ENCODE peak calls at places on chromosomes 5 and 9, in five cellular contexts. One of them, this sample, is unnamed.

GRCh38 chr9:111298831-111299603 is 31.0 kb downstream of the OR2K2 start:
- DNase-seq in cardiac fibroblast: peak; percentile 83
- DNase-seq in fibroblast of mammary gland: peak; percentile 86
- DNase-seq in NCI-H1092: peak; percentile 6
- DNase-seq in NCI-H510A: no peak
- DNase-seq in this sample: peak; percentile 47

GRCh38 chr5:180006116-180006515 is 65.4 kb downstream of the RNF130 start:
- DNase-seq in cardiac fibroblast: peak; percentile 16
- DNase-seq in fibroblast of mammary gland: no peak
- DNase-seq in NCI-H1092: no peak
- DNase-seq in NCI-H510A: no peak
- DNase-seq in this sample: no peak

GRCh38 chr5:173486355-173486754 is 130.1 kb downstream of the BOD1 start:
- DNase-seq in cardiac fibroblast: no peak
- DNase-seq in fibroblast of mammary gland: no peak
- DNase-seq in NCI-H1092: no peak
- DNase-seq in NCI-H510A: no peak
- DNase-seq in this sample: no peak

GRCh38 chr9:81150016-81150625 is 539.2 kb downstream of the TLE1 start:
- DNase-seq in cardiac fibroblast: no peak
- DNase-seq in fibroblast of mammary gland: no peak
- DNase-seq in NCI-H1092: peak; percentile 74
- DNase-seq in NCI-H510A: peak; percentile 16
- DNase-seq in this sample: peak; percentile 5

GRCh38 chr9:114186091-114186792 is 30.9 kb downstream of the COL27A1 start:
- DNase-seq in cardiac fibroblast: no peak
- DNase-seq in fibroblast of mammary gland: no peak
- DNase-seq in NCI-H1092: no peak
- DNase-seq in NCI-H510A: no peak
- DNase-seq in this sample: no peak

GRCh38 chr9:104984994-104985393 is 57.0 kb upstream of the ABCA1 start:
- DNase-seq in cardiac fibroblast: no peak
- DNase-seq in fibroblast of mammary gland: no peak
- DNase-seq in NCI-H1092: no peak
- DNase-seq in NCI-H510A: no peak
- DNase-seq in this sample: no peak

GRCh38 chr9:133115604-133116345 is 5.3 kb downstream of the RALGDS start:
- DNase-seq in cardiac fibroblast: no peak
- DNase-seq in fibroblast of mammary gland: peak; percentile 61
- DNase-seq in NCI-H1092: no peak
- DNase-seq in NCI-H510A: no peak
- DNase-seq in this sample: no peak

GRCh38 chr5:139016186-139016585 is 141.1 kb upstream of the LRRTM2 start:
- DNase-seq in cardiac fibroblast: no peak
- DNase-seq in fibroblast of mammary gland: no peak
- DNase-seq in NCI-H1092: no peak
- DNase-seq in NCI-H510A: no peak
- DNase-seq in this sample: no peak

GRCh38 chr9:138097501-138097991 is 220.0 kb downstream of the CACNA1B start:
- DNase-seq in cardiac fibroblast: no peak
- DNase-seq in fibroblast of mammary gland: no peak
- DNase-seq in NCI-H1092: no peak
- DNase-seq in NCI-H510A: no peak
- DNase-seq in this sample: no peak

GRCh38 chr9:32117291-32117690 is 267.2 kb upstream of the ACO1 start:
- DNase-seq in cardiac fibroblast: no peak
- DNase-seq in fibroblast of mammary gland: no peak
- DNase-seq in NCI-H1092: no peak
- DNase-seq in NCI-H510A: no peak
- DNase-seq in this sample: no peak

GRCh38 chr5:134846641-134846960 is 833 bp downstream of the C5orf24 start:
- DNase-seq in cardiac fibroblast: peak; percentile 19
- DNase-seq in fibroblast of mammary gland: peak; percentile 21
- DNase-seq in NCI-H1092: no peak
- DNase-seq in NCI-H510A: no peak
- DNase-seq in this sample: no peak

GRCh38 chr5:67010684-67011409 is 185.8 kb downstream of the CD180 start:
- DNase-seq in cardiac fibroblast: peak; percentile 51
- DNase-seq in fibroblast of mammary gland: peak; percentile 95
- DNase-seq in NCI-H1092: no peak
- DNase-seq in NCI-H510A: no peak
- DNase-seq in this sample: no peak

GRCh38 chr9:129178983-129179382 is 922 bp upstream of the IER5L start:
- DNase-seq in cardiac fibroblast: no peak
- DNase-seq in fibroblast of mammary gland: no peak
- DNase-seq in NCI-H1092: no peak
- DNase-seq in NCI-H510A: peak; percentile 75
- DNase-seq in this sample: no peak

GRCh38 chr5:179322071-179323025 is 22.9 kb downstream of the ADAMTS2 start:
- DNase-seq in cardiac fibroblast: no peak
- DNase-seq in fibroblast of mammary gland: no peak
- DNase-seq in NCI-H1092: no peak
- DNase-seq in NCI-H510A: no peak
- DNase-seq in this sample: no peak

GRCh38 chr5:178433273-178433775 is 156.9 kb downstream of the COL23A1 start:
- DNase-seq in cardiac fibroblast: no peak
- DNase-seq in fibroblast of mammary gland: no peak
- DNase-seq in NCI-H1092: no peak
- DNase-seq in NCI-H510A: no peak
- DNase-seq in this sample: no peak

GRCh38 chr9:69265891-69266290 is 59.1 kb upstream of the ENTREP1 start:
- DNase-seq in cardiac fibroblast: peak; percentile 15
- DNase-seq in fibroblast of mammary gland: peak; percentile 18
- DNase-seq in NCI-H1092: no peak
- DNase-seq in NCI-H510A: no peak
- DNase-seq in this sample: no peak

GRCh38 chr5:35135239-35135700 is 87.5 kb upstream of the AGXT2 start:
- DNase-seq in cardiac fibroblast: no peak
- DNase-seq in fibroblast of mammary gland: no peak
- DNase-seq in NCI-H1092: no peak
- DNase-seq in NCI-H510A: no peak
- DNase-seq in this sample: no peak

GRCh38 chr9:2916382-2916985 is 72.6 kb upstream of the PUM3 start:
- DNase-seq in cardiac fibroblast: no peak
- DNase-seq in fibroblast of mammary gland: no peak
- DNase-seq in NCI-H1092: no peak
- DNase-seq in NCI-H510A: no peak
- DNase-seq in this sample: no peak

GRCh38 chr5:148290271-148291195 is 21.7 kb upstream of the SPINK7 start:
- DNase-seq in cardiac fibroblast: peak; percentile 39
- DNase-seq in fibroblast of mammary gland: peak; percentile 13
- DNase-seq in NCI-H1092: no peak
- DNase-seq in NCI-H510A: no peak
- DNase-seq in this sample: peak; percentile 6

GRCh38 chr9:99827244-99827643 is 5.6 kb downstream of the NR4A3 start:
- DNase-seq in cardiac fibroblast: no peak
- DNase-seq in fibroblast of mammary gland: no peak
- DNase-seq in NCI-H1092: no peak
- DNase-seq in NCI-H510A: no peak
- DNase-seq in this sample: no peak

GRCh38 chr9:3856592-3856991 is 330.8 kb upstream of the RFX3 start:
- DNase-seq in cardiac fibroblast: peak; percentile 44
- DNase-seq in fibroblast of mammary gland: peak; percentile 53
- DNase-seq in NCI-H1092: no peak
- DNase-seq in NCI-H510A: no peak
- DNase-seq in this sample: no peak

GRCh38 chr5:55063899-55064298 is 38.5 kb upstream of the GZMA start:
- DNase-seq in cardiac fibroblast: no peak
- DNase-seq in fibroblast of mammary gland: no peak
- DNase-seq in NCI-H1092: no peak
- DNase-seq in NCI-H510A: no peak
- DNase-seq in this sample: no peak

GRCh38 chr9:2260401-2261306 is 245.5 kb downstream of the SMARCA2 start:
- DNase-seq in cardiac fibroblast: peak; percentile 44
- DNase-seq in fibroblast of mammary gland: peak; percentile 67
- DNase-seq in NCI-H1092: peak; percentile 39
- DNase-seq in NCI-H510A: no peak
- DNase-seq in this sample: no peak

GRCh38 chr5:111810087-111810486 is 53.1 kb upstream of the NREP start:
- DNase-seq in cardiac fibroblast: peak; percentile 8
- DNase-seq in fibroblast of mammary gland: peak; percentile 21
- DNase-seq in NCI-H1092: no peak
- DNase-seq in NCI-H510A: no peak
- DNase-seq in this sample: no peak